ENCODE peak calls at places on chromosomes 7 and 10, in five cellular contexts. G is H9, U is HCT116, Q is neural crest cell, B is psoas muscle. O is an unnamed sample.

GRCh38 chr7:101572156-101572555 is 56.9 kb downstream of the MYL10 start:
- DNase-seq in G (no peak), U (no peak), Q (no peak), B (no peak), O (no peak)

GRCh38 chr7:24108906-24109376 is 175.0 kb upstream of the NPY start:
- DNase-seq in G (no peak), U (no peak), Q (no peak), B (no peak), O (no peak)

GRCh38 chr10:49749556-49750491 is 12.3 kb downstream of the OGDHL start:
- DNase-seq in G (peak), U (no peak), Q (no peak), B (no peak), O (no peak)

GRCh38 chr10:79405221-79405994 is 40.0 kb downstream of the ZCCHC24 start:
- DNase-seq in G (no peak), U (no peak), Q (no peak), B (no peak), O (no peak)

GRCh38 chr7:6640246-6640721 is 3.2 kb downstream of the ZNF316 start:
- DNase-seq in G (peak), U (no peak), Q (no peak), B (no peak), O (no peak)

GRCh38 chr7:25669954-25670841 is 441.9 kb upstream of the NPVF start:
- DNase-seq in G (no peak), U (no peak), Q (no peak), B (peak), O (no peak)

GRCh38 chr10:72254891-72255568 is 18.7 kb upstream of the DDIT4 start:
- DNase-seq in G (peak), U (no peak), Q (peak), B (peak), O (peak)

GRCh38 chr10:29876008-29876555 is 183.3 kb downstream of the JCAD start:
- DNase-seq in G (no peak), U (no peak), Q (no peak), B (no peak), O (no peak)

GRCh38 chr7:43698461-43699255 is 30.7 kb downstream of the COA1 start:
- DNase-seq in G (no peak), U (no peak), Q (no peak), B (no peak), O (no peak)

GRCh38 chr7:157402911-157403534 is 66.2 kb downstream of the DNAJB6 start:
- DNase-seq in G (no peak), U (no peak), Q (no peak), B (no peak), O (no peak)

GRCh38 chr10:128071417-128071782 is 54.8 kb downstream of the MKI67 start:
- DNase-seq in G (no peak), U (no peak), Q (no peak), B (no peak), O (no peak)

GRCh38 chr10:84241185-84241790 is at the start of gene LRIT1:
- DNase-seq in G (no peak), U (no peak), Q (no peak), B (no peak), O (no peak)

GRCh38 chr10:13327516-13327915 is 20.6 kb downstream of the SEPHS1 start:
- DNase-seq in G (no peak), U (no peak), Q (no peak), B (no peak), O (no peak)

GRCh38 chr10:110206988-110207804 is at the start of gene MXI1:
- DNase-seq in G (peak), U (peak), Q (peak), B (peak), O (peak)

GRCh38 chr10:119131512-119132240 is 27.8 kb downstream of the DENND10 start:
- DNase-seq in G (no peak), U (no peak), Q (no peak), B (no peak), O (no peak)

GRCh38 chr7:120856621-120857352 is 1.2 kb downstream of the TSPAN12 start:
- DNase-seq in G (peak), U (peak), Q (peak), B (peak), O (peak)

GRCh38 chr7:157022681-157023588 is 12.5 kb upstream of the MNX1 start:
- DNase-seq in G (peak), U (no peak), Q (no peak), B (no peak), O (no peak)

GRCh38 chr10:50876409-50876808 is 9.0 kb downstream of the A1CF start:
- DNase-seq in G (no peak), U (no peak), Q (no peak), B (no peak), O (no peak)

GRCh38 chr10:112565434-112566053 is 118.5 kb downstream of the VTI1A start:
- DNase-seq in G (peak), U (peak), Q (peak), B (no peak), O (peak)

GRCh38 chr7:66629222-66629658 is 559 bp downstream of the KCTD7 start:
- DNase-seq in G (no peak), U (no peak), Q (no peak), B (no peak), O (no peak)

GRCh38 chr10:18738835-18739234 is 79.6 kb downstream of the ARL5B start:
- DNase-seq in G (no peak), U (no peak), Q (no peak), B (no peak), O (no peak)

GRCh38 chr10:75755528-75755927 is 324.1 kb downstream of the LRMDA start:
- DNase-seq in G (no peak), U (no peak), Q (no peak), B (no peak), O (no peak)

GRCh38 chr10:110005716-110006115 is 2.1 kb upstream of the ADD3 start:
- DNase-seq in G (peak), U (no peak), Q (peak), B (peak), O (peak)

GRCh38 chr10:44988957-44989620 is 10.5 kb upstream of the DEPP1 start:
- DNase-seq in G (peak), U (no peak), Q (no peak), B (no peak), O (no peak)

GRCh38 chr10:33238643-33239042 is 95.8 kb downstream of the NRP1 start:
- DNase-seq in G (no peak), U (no peak), Q (no peak), B (no peak), O (no peak)

GRCh38 chr10:49083256-49083655 is 32.1 kb downstream of the VSTM4 start:
- DNase-seq in G (no peak), U (no peak), Q (no peak), B (no peak), O (no peak)

GRCh38 chr10:119139464-119140067 is 25.9 kb downstream of the SFXN4 start:
- DNase-seq in G (peak), U (peak), Q (peak), B (no peak), O (peak)

GRCh38 chr10:103712146-103712545 is 143.2 kb downstream of the SH3PXD2A start:
- DNase-seq in G (no peak), U (no peak), Q (no peak), B (no peak), O (no peak)

GRCh38 chr10:7484456-7485266 is 73.8 kb upstream of the SFMBT2 start:
- DNase-seq in G (no peak), U (no peak), Q (no peak), B (no peak), O (no peak)

GRCh38 chr10:101052285-101052684 is 9.5 kb upstream of the KAZALD1 start:
- DNase-seq in G (no peak), U (no peak), Q (no peak), B (peak), O (no peak)

GRCh38 chr10:78981257-78981969 is 87.4 kb upstream of the ZMIZ1 start:
- DNase-seq in G (no peak), U (no peak), Q (no peak), B (no peak), O (no peak)

GRCh38 chr10:86103391-86104101 is 263.0 kb downstream of the GRID1 start:
- DNase-seq in G (no peak), U (no peak), Q (no peak), B (no peak), O (no peak)

GRCh38 chr7:66099232-66099550 is 15.5 kb upstream of the CRCP start:
- DNase-seq in G (no peak), U (no peak), Q (no peak), B (no peak), O (no peak)

GRCh38 chr10:64486149-64486548 is 964.9 kb downstream of the REEP3 start:
- DNase-seq in G (no peak), U (no peak), Q (no peak), B (no peak), O (no peak)

GRCh38 chr7:103766630-103767029 is 222.8 kb downstream of the RELN start:
- DNase-seq in G (no peak), U (no peak), Q (no peak), B (no peak), O (no peak)

GRCh38 chr10:121158988-121159579 is 307.9 kb downstream of the WDR11 start:
- DNase-seq in G (no peak), U (peak), Q (no peak), B (no peak), O (no peak)

GRCh38 chr7:77930496-77930895 is 131.9 kb downstream of the PHTF2 start:
- DNase-seq in G (no peak), U (no peak), Q (no peak), B (no peak), O (no peak)

GRCh38 chr7:77931841-77932240 is 133.3 kb downstream of the PHTF2 start:
- DNase-seq in G (no peak), U (no peak), Q (no peak), B (no peak), O (no peak)

GRCh38 chr7:77933394-77933793 is 134.8 kb downstream of the PHTF2 start:
- DNase-seq in G (no peak), U (peak), Q (no peak), B (no peak), O (no peak)

GRCh38 chr7:77940647-77941046 is 142.1 kb downstream of the PHTF2 start:
- DNase-seq in G (no peak), U (peak), Q (peak), B (no peak), O (peak)

DNA sequence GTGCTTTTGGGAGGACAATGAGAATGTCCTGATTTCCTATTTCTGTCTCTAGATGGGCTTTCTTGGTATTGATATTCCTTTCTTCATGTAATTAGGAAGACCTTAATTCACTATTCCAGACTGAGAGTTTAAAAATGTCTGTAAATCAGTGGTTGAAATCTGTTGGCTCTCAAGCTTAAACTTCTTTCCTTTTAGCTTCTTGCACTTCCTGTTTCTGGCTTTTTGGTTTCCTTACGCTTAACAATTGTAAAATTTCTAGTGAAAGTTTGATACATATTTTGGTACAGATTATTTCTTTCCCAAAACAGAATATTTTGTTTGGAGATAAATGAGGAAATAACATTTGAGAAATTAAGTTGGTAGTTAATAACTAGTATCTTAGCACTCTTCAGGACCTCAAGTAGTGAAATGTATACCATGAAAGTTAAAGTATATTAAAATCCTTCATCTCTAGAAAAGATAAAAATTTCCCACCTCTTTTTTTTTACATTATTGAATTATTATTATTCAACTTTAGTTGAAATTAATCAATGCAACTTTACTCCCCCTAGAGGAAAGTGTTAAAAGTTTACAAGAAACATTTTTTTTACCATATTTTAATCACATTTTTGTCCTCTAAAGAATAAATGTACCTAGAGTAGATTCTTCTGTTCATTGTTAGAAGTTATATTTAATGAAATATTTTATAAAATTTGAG is 137.2 kb downstream of the PHTF2 start:
- DNase-seq in G (no peak), U (no peak), Q (no peak), B (no peak), O (no peak)
- TF ChIP-seq CTCF in G (peak), U (peak), Q (peak), B (peak), O (peak)

GRCh38 chr7:134907639-134908038 is 78.7 kb upstream of the AGBL3 start:
- DNase-seq in G (no peak), U (no peak), Q (no peak), B (no peak), O (no peak)

GRCh38 chr7:134903073-134903790 is 83.1 kb upstream of the AGBL3 start:
- DNase-seq in G (no peak), U (no peak), Q (no peak), B (no peak), O (no peak)

GRCh38 chr7:134908289-134908688 is 78.0 kb upstream of the AGBL3 start:
- DNase-seq in G (no peak), U (no peak), Q (no peak), B (no peak), O (no peak)

GRCh38 chr7:134907000-134907399 is 79.3 kb upstream of the AGBL3 start:
- DNase-seq in G (no peak), U (no peak), Q (no peak), B (no peak), O (no peak)

GRCh38 chr7:134905375-134905774 is 80.9 kb upstream of the AGBL3 start:
- DNase-seq in G (no peak), U (no peak), Q (no peak), B (peak), O (no peak)
- TF ChIP-seq CTCF in G (no peak), U (no peak), Q (no peak), B (peak), O (no peak)

GRCh38 chr10:11284291-11285085 is 266.8 kb downstream of the CELF2 start:
- DNase-seq in G (no peak), U (no peak), Q (no peak), B (no peak), O (no peak)

GRCh38 chr10:11282156-11282555 is 264.5 kb downstream of the CELF2 start:
- DNase-seq in G (no peak), U (no peak), Q (no peak), B (no peak), O (no peak)

GRCh38 chr10:11286261-11286989 is 268.8 kb downstream of the CELF2 start:
- DNase-seq in G (no peak), U (no peak), Q (no peak), B (no peak), O (no peak)

GRCh38 chr10:11282661-11283060 is 265.0 kb downstream of the CELF2 start:
- DNase-seq in G (no peak), U (no peak), Q (no peak), B (no peak), O (no peak)

GRCh38 chr10:11285171-11285570 is 267.5 kb downstream of the CELF2 start:
- DNase-seq in G (no peak), U (no peak), Q (no peak), B (no peak), O (no peak)
- TF ChIP-seq CTCF in G (peak), U (peak), Q (no peak), B (no peak), O (no peak)

DNA sequence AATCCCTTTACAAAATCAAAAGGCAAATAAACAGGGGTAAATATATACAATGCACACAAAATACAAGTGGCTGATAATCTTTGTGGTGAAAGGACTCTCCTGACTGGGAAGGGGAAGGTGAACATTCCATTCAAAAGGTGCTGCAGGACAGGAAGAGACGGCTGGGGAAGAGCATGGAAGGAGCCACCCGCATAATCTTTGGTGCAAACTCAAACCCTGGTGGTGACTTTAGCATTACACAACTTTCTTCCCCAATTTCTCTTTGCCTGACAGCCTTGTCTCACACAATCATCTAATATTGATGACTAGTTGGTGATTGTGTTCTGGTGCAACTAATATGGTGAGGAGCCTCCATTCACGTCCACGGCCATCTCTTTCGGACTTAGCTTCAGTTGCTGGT is 117.0 kb upstream of the EGFR start:
- DNase-seq in G (no peak), U (no peak), Q (no peak), B (no peak), O (no peak)
- TF ChIP-seq CTCF in G (peak), U (no peak), Q (no peak), B (no peak), O (no peak)

GRCh38 chr7:130699686-130700085 is 13.3 kb upstream of the TSGA13 start:
- DNase-seq in G (no peak), U (no peak), Q (no peak), B (no peak), O (no peak)

GRCh38 chr7:130701650-130702049 is 15.3 kb upstream of the TSGA13 start:
- DNase-seq in G (no peak), U (no peak), Q (no peak), B (no peak), O (no peak)

GRCh38 chr7:130700760-130701159 is 14.4 kb upstream of the TSGA13 start:
- DNase-seq in G (no peak), U (no peak), Q (no peak), B (no peak), O (no peak)

GRCh38 chr7:130697791-130698190 is 11.4 kb upstream of the TSGA13 start:
- DNase-seq in G (no peak), U (no peak), Q (no peak), B (no peak), O (no peak)

DNA sequence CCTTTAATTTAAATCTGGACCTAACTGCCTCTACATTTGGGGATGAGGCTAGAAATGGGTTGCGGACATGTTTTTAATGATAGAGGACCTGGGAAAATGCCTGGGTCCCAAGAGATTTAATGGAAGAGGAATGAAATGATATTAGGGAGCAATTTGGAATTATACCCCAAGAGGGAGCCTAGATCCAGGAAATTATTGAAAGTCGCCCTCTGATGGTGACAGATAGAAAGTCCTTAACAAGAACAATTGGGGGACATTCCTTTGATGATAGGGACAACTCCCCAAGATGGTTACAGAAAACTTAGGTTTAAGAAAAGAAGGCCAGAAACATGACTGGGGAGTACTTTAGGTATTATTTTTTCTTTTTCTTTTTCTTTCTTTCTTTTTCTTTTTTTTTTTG is 9.5 kb upstream of the TSGA13 start:
- DNase-seq in G (no peak), U (peak), Q (no peak), B (no peak), O (no peak)
- TF ChIP-seq CTCF in G (peak), U (peak), Q (peak), B (peak), O (no peak)

GRCh38 chr10:114310346-114310745 is 71.3 kb downstream of the VWA2 start:
- DNase-seq in G (no peak), U (no peak), Q (no peak), B (no peak), O (no peak)

GRCh38 chr10:114307731-114308130 is 68.7 kb downstream of the VWA2 start:
- DNase-seq in G (no peak), U (no peak), Q (no peak), B (no peak), O (no peak)

GRCh38 chr10:114306116-114306973 is 67.3 kb downstream of the VWA2 start:
- DNase-seq in G (no peak), U (no peak), Q (no peak), B (no peak), O (no peak)

GRCh38 chr10:114309111-114309651 is 70.1 kb downstream of the VWA2 start:
- DNase-seq in G (no peak), U (no peak), Q (no peak), B (no peak), O (no peak)

DNA sequence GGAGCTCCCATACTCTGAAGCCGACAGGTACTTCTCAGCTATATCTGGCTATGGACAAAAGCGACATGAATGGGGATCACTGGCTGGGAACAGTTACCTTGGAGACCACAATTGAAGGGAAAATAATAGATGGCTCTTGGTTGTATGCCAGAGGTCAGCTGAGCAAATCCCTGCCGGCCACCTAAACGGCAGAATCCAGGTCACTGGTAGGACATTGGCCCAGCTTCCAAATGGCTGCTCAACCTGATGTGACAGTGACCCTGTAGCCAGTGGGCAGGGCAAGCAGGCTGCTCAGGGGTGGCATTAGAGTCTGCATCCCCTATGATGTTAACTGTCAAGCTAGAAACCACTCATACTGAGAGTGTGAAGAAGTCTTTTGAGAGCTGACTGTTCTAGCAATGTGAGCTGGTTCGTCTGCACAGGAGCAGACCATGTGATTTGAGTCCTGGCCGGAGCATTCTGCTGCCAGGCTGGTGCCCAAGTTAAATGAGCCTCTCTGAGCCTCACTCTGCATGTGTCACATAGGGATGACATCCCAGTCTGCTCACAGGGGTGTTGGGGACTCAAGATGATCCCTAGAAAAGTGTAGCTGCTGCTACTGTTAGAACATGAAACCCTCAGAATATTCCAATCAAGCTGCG is 69.5 kb downstream of the VWA2 start:
- DNase-seq in G (no peak), U (no peak), Q (no peak), B (no peak), O (no peak)
- TF ChIP-seq CTCF in G (no peak), U (no peak), Q (no peak), B (no peak), O (no peak)

GRCh38 chr10:4595920-4596319 is 230.1 kb upstream of the AKR1E2 start:
- DNase-seq in G (no peak), U (no peak), Q (no peak), B (no peak), O (no peak)
- TF ChIP-seq CTCF in G (no peak), U (no peak), Q (no peak), B (no peak), O (no peak)

O was measured in endothelial cell.